ENCODE peak calls at places on chromosomes 11 and 22, in four cellular contexts. One of them, this sample, is unnamed. For H3K4me1 and H3K27me3, the result is how much of the 10 kb centered on the place peaks cover.

GRCh38 chr22:31199187-31199586 is 12.9 kb upstream of the LIMK2 start:
- DNase-seq in H1: no peak
- DNase-seq in HepG2: peak
- DNase-seq in GM12878: no peak
- DNase-seq in this sample: no peak

GRCh38 chr11:116700586-116701220 is 72.1 kb downstream of the BUD13 start:
- DNase-seq in H1: peak
- DNase-seq in HepG2: no peak
- DNase-seq in GM12878: no peak
- DNase-seq in this sample: no peak

GRCh38 chr11:128802358-128802981 is 64.6 kb downstream of the KCNJ1 start:
- DNase-seq in H1: peak
- DNase-seq in HepG2: no peak
- DNase-seq in GM12878: no peak
- DNase-seq in this sample: no peak

GRCh38 chr11:32072872-32073661 is 17.8 kb upstream of the RCN1 start:
- DNase-seq in H1: peak
- DNase-seq in HepG2: no peak
- DNase-seq in GM12878: no peak
- DNase-seq in this sample: peak

GRCh38 chr11:39220069-39220468 is 2239.4 kb downstream of the LRRC4C start:
- DNase-seq in H1: no peak
- DNase-seq in HepG2: no peak
- DNase-seq in GM12878: no peak
- DNase-seq in this sample: no peak

GRCh38 chr11:75052457-75052856 is 44.2 kb downstream of the OR2AT4 start:
- DNase-seq in H1: no peak
- DNase-seq in HepG2: no peak
- DNase-seq in GM12878: no peak
- DNase-seq in this sample: no peak

GRCh38 chr11:119764108-119764874 is 35.3 kb upstream of the NECTIN1 start:
- DNase-seq in H1: no peak
- DNase-seq in HepG2: no peak
- DNase-seq in GM12878: no peak
- DNase-seq in this sample: no peak

GRCh38 chr22:48309115-48309705 is 1518.5 kb downstream of the BRD1 start:
- DNase-seq in H1: no peak
- DNase-seq in HepG2: no peak
- DNase-seq in GM12878: no peak
- DNase-seq in this sample: no peak

GRCh38 chr11:44309483-44310197 is at the start of gene ALX4:
- DNase-seq in H1: peak
- DNase-seq in HepG2: no peak
- DNase-seq in GM12878: no peak
- DNase-seq in this sample: peak

GRCh38 chr22:26474687-26475086 is 8.9 kb downstream of the HPS4 start:
- DNase-seq in H1: no peak
- DNase-seq in HepG2: no peak
- DNase-seq in GM12878: no peak
- DNase-seq in this sample: no peak

GRCh38 chr11:121212696-121213567 is 79.6 kb upstream of the SC5D start:
- DNase-seq in H1: peak
- DNase-seq in HepG2: no peak
- DNase-seq in GM12878: no peak
- DNase-seq in this sample: no peak

GRCh38 chr22:47851586-47851985 is 1089.1 kb downstream of the TBC1D22A start:
- DNase-seq in H1: no peak
- DNase-seq in HepG2: no peak
- DNase-seq in GM12878: no peak
- DNase-seq in this sample: no peak

GRCh38 chr22:39232806-39233735 is 11.7 kb downstream of the PDGFB start:
- DNase-seq in H1: no peak
- DNase-seq in HepG2: no peak
- DNase-seq in GM12878: no peak
- DNase-seq in this sample: no peak
- H3K4me1 ChIP-seq in H1: under half
- H3K4me1 ChIP-seq in HepG2: under half
- H3K4me1 ChIP-seq in GM12878: under half
- H3K4me1 ChIP-seq in this sample: under half

DNA sequence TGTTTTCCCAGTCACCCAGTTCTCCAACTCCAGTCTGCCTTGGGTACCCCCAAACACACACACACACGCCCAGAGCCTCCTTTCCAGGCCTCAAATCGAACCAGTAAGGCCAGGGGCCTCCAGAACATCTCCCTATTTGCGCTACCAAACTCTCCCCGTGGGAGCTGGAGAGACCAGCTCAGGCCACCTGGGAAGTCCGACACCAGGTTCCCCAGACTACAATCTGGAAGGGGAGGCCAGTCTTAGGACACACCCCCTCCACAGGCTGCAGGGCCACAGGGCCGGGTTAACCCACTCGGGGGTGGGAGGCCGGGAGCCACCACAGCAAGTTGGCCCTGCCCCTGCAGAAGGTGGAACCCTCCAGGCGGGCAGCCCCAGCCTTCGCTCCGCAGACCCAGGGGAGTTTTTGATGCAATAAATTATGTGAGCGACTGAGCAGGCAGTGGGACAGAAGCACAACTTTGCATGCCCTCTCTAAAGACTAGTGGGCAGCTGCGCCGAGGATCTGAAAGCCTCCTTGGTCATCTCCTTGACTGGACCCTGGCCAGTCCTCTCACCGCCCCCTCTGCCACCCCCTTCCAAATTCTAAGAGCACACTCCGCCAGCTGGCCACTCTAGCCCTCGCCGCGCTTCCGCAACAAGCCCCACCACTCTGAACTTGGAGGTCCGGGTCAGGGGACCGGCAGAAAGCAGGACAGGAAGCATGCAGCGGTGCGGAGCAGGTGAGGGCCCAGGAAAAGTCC is 2.8 kb downstream of the IGF2 start:
- DNase-seq in H1: no peak
- DNase-seq in HepG2: no peak
- DNase-seq in GM12878: no peak
- DNase-seq in this sample: no peak
- H3K27me3 ChIP-seq in H1: half or more
- H3K27me3 ChIP-seq in HepG2: under half
- H3K27me3 ChIP-seq in GM12878: under half
- H3K27me3 ChIP-seq in this sample: half or more

GRCh38 chr11:692824-693414 is 2.1 kb downstream of the DEAF1 start:
- DNase-seq in H1: no peak
- DNase-seq in HepG2: no peak
- DNase-seq in GM12878: peak
- DNase-seq in this sample: no peak
- TF ChIP-seq SUZ12 in H1: no peak
- TF ChIP-seq SUZ12 in HepG2: no peak
- TF ChIP-seq SUZ12 in GM12878: no peak
- TF ChIP-seq SUZ12 in this sample: no peak

GRCh38 chr11:69252494-69252845 is 41.5 kb upstream of the MYEOV start:
- DNase-seq in H1: no peak
- DNase-seq in HepG2: no peak
- DNase-seq in GM12878: no peak
- DNase-seq in this sample: no peak

GRCh38 chr11:69250503-69251393 is 43.2 kb upstream of the MYEOV start:
- DNase-seq in H1: no peak
- DNase-seq in HepG2: no peak
- DNase-seq in GM12878: no peak
- DNase-seq in this sample: no peak

GRCh38 chr11:69249641-69250502 is 44.1 kb upstream of the MYEOV start:
- DNase-seq in H1: peak
- DNase-seq in HepG2: no peak
- DNase-seq in GM12878: no peak
- DNase-seq in this sample: peak

GRCh38 chr11:69251639-69252493 is 42.1 kb upstream of the MYEOV start:
- DNase-seq in H1: no peak
- DNase-seq in HepG2: peak
- DNase-seq in GM12878: no peak
- DNase-seq in this sample: no peak

GRCh38 chr11:69253028-69253427 is 40.9 kb upstream of the MYEOV start:
- DNase-seq in H1: no peak
- DNase-seq in HepG2: no peak
- DNase-seq in GM12878: no peak
- DNase-seq in this sample: no peak
- H3K4me1 ChIP-seq in H1: under half
- H3K4me1 ChIP-seq in HepG2: under half
- H3K4me1 ChIP-seq in GM12878: under half
- H3K4me1 ChIP-seq in this sample: under half

GRCh38 chr11:77454867-77455655 is 18.8 kb downstream of the PAK1 start:
- DNase-seq in H1: no peak
- DNase-seq in HepG2: no peak
- DNase-seq in GM12878: no peak
- DNase-seq in this sample: no peak

GRCh38 chr11:77455740-77456139 is 18.2 kb downstream of the PAK1 start:
- DNase-seq in H1: no peak
- DNase-seq in HepG2: no peak
- DNase-seq in GM12878: no peak
- DNase-seq in this sample: no peak

DNA sequence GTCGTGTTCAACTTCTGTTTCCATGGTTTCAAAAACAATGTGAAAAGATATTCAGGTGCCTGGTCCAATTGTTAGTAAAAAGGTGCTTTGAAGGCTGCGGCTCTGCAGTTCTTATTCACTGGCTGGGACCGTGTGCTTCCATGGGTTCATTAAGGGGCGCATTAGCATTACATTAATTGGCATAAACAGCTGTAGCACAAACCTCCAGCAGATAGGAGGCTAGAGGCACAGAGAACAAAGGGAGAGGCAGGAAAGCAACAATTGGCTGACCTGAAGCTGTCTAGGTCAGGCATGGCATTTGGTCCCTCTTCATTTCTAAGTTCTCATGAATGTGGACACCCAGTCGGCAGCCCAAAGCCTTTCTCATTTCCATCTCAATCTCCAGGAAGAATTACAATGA is 16.6 kb downstream of the PAK1 start:
- DNase-seq in H1: no peak
- DNase-seq in HepG2: no peak
- DNase-seq in GM12878: no peak
- DNase-seq in this sample: peak
- H3K27me3 ChIP-seq in H1: under half
- H3K27me3 ChIP-seq in HepG2: under half
- H3K27me3 ChIP-seq in GM12878: under half
- H3K27me3 ChIP-seq in this sample: under half